ENCODE peak calls at places on chromosomes 1 and 21, in seven cellular contexts. R is NT2/D1; E is naive thymus-derived CD8-positive, alpha-beta T cell; V is HFFc6; Z is RCC 7860; Q is T-helper 1 cell; X is Right ventricle myocardium inferior. D is an unnamed sample.

GRCh38 chr1:164720329-164721036 is 161.5 kb downstream of the PBX1 start:
- DNase-seq in R (no peak), Z (no peak), E (no peak), V (no peak), X (no peak), Q (no peak), D (peak)

GRCh38 chr21:35342440-35342839 is 293.3 kb upstream of the RUNX1 start:
- DNase-seq in Q (no peak), V (no peak), X (no peak), Z (no peak), R (no peak), E (no peak), D (no peak)

GRCh38 chr1:225857256-225857655 is 24.9 kb downstream of the TMEM63A start:
- DNase-seq in E (no peak), Q (no peak), X (no peak), Z (no peak), V (no peak), R (no peak), D (no peak)

GRCh38 chr1:6171546-6172124 is 8.5 kb downstream of the CHD5 start:
- DNase-seq in V (no peak), R (no peak), E (no peak), X (no peak), Q (no peak), Z (no peak), D (no peak)

GRCh38 chr21:29904359-29905282 is 35.2 kb downstream of the GRIK1 start:
- DNase-seq in X (no peak), Q (no peak), E (no peak), Z (no peak), V (no peak), R (no peak), D (peak)

GRCh38 chr1:22673486-22674409 is 20.7 kb downstream of the C1QB start:
- DNase-seq in Q (no peak), X (no peak), E (no peak), V (peak), Z (peak), R (no peak), D (peak)

GRCh38 chr21:16570856-16571255 is 841.1 kb downstream of the USP25 start:
- DNase-seq in Q (no peak), V (no peak), R (no peak), X (no peak), E (no peak), Z (no peak), D (no peak)

GRCh38 chr1:152622803-152623202 is at the start of gene LCE3A:
- DNase-seq in E (no peak), R (no peak), Z (no peak), V (no peak), Q (no peak), X (no peak), D (no peak)

GRCh38 chr1:5980314-5981008 is 11.8 kb downstream of the NPHP4 start:
- DNase-seq in V (no peak), R (no peak), Z (peak), X (peak), E (no peak), Q (no peak), D (peak)

GRCh38 chr21:44054710-44055109 is 42.6 kb downstream of the TRAPPC10 start:
- DNase-seq in Z (no peak), R (no peak), V (peak), Q (no peak), X (no peak), E (no peak), D (peak)

GRCh38 chr1:47465605-47466004 is 27.8 kb downstream of the FOXD2 start:
- DNase-seq in X (no peak), Z (no peak), Q (no peak), R (no peak), E (no peak), V (no peak), D (no peak)

GRCh38 chr1:153651771-153652170 is 6.7 kb upstream of the SNAPIN start:
- DNase-seq in R (no peak), Q (no peak), E (no peak), Z (no peak), V (no peak), X (no peak), D (no peak)

GRCh38 chr21:40054403-40054802 is 187.2 kb downstream of the PCP4 start:
- DNase-seq in Q (no peak), Z (no peak), E (no peak), X (peak), V (no peak), R (no peak), D (no peak)

GRCh38 chr1:75423616-75424015 is 187.3 kb downstream of the SLC44A5 start:
- DNase-seq in Q (no peak), E (no peak), X (no peak), V (no peak), Z (no peak), R (no peak), D (no peak)

D was measured in brain microvascular endothelial cell.